ENCODE peak calls at places on chromosomes 4 and X, in ten cellular contexts. C is caudate nucleus; R is stimulated activated naive CD8-positive, alpha-beta T cell treated with anti-CD3 and anti-CD28 coated beads, Interleukin-15, Interleukin-2, amounts not matched to agents 100 U/mL and 50 U/mL, for 24 hours; A is T-helper 17 cell; V is stimulated activated CD4-positive, alpha-beta T cell treated with anti-CD3 and anti-CD28 coated beads, Interleukin-12 subunit alpha, Interleukin-12 subunit beta, amount 100 ng/mL, for 4 hours; J is fibroblast of villous mesenchyme; E is lower leg skin; Y is AG20443; S is posterior cingulate gyrus; T is AG08396. K is an unnamed sample.

GRCh38 chr4:48033825-48034413 is 17.3 kb downstream of the NIPAL1 start:
- DNase-seq in V (peak; percentile 64), Y (no peak), J (peak; percentile 17), T (no peak), R (peak; percentile 72), C (no peak), E (no peak), S (no peak), A (peak; percentile 47), K (peak; percentile 55)

GRCh38 chrX:112865464-112866025 is 24.9 kb upstream of the AMOT start:
- DNase-seq in V (no peak), E (no peak), S (no peak), A (no peak), Y (no peak), J (no peak), R (no peak), T (no peak), C (no peak), K (no peak)

GRCh38 chr4:77821775-77822174 is 2.6 kb upstream of the CNOT6L start:
- DNase-seq in S (no peak), C (no peak), E (no peak), A (no peak), R (peak; percentile 25), T (no peak), V (peak; percentile 15), Y (no peak), J (no peak), K (no peak)

GRCh38 chrX:31071262-31071661 is 579 bp downstream of the FTHL17 start:
- DNase-seq in A (no peak), Y (no peak), T (no peak), J (no peak), C (no peak), E (no peak), R (no peak), S (no peak), V (no peak), K (no peak)

GRCh38 chr4:182944484-182945227 is 27.5 kb upstream of the DCTD start:
- DNase-seq in R (no peak), T (no peak), E (no peak), V (no peak), S (no peak), J (no peak), Y (no peak), C (no peak), A (no peak), K (no peak)

GRCh38 chrX:1274786-1275185 is 6.2 kb downstream of the CSF2RA start:
- DNase-seq in T (no peak), E (no peak), S (no peak), R (no peak), A (no peak), V (no peak), Y (no peak), C (no peak), J (no peak), K (no peak)

GRCh38 chrX:105460366-105460765 is 239.9 kb upstream of the TEX13A start:
- DNase-seq in J (peak; percentile 43), A (no peak), E (no peak), C (no peak), V (no peak), R (no peak), S (no peak), T (no peak), Y (no peak), K (no peak)

GRCh38 chr4:143346208-143346607 is 9.5 kb downstream of the GAB1 start:
- DNase-seq in E (peak; percentile 32), A (no peak), C (no peak), R (no peak), J (no peak), Y (no peak), T (no peak), V (no peak), S (no peak), K (no peak)

GRCh38 chrX:68698955-68699354 is 51.5 kb downstream of the STARD8 start:
- DNase-seq in A (no peak), E (no peak), R (no peak), Y (no peak), V (no peak), S (no peak), T (no peak), J (no peak), C (no peak), K (no peak)

GRCh38 chr4:181959121-181959520 is 284.1 kb upstream of the TENM3 start:
- DNase-seq in R (no peak), Y (peak; percentile 47), E (no peak), T (peak; percentile 53), V (no peak), J (peak; percentile 34), A (no peak), S (no peak), C (no peak), K (no peak)

GRCh38 chr4:54176202-54176601 is 52.9 kb upstream of the PDGFRA start:
- DNase-seq in R (no peak), A (no peak), V (no peak), Y (no peak), C (no peak), S (no peak), J (no peak), T (no peak), E (no peak), K (no peak)

GRCh38 chr4:35182451-35182850 is 1061.9 kb downstream of the ARAP2 start:
- DNase-seq in S (no peak), A (no peak), J (no peak), T (no peak), Y (no peak), E (no peak), R (no peak), V (no peak), C (no peak), K (no peak)

GRCh38 chr4:178462710-178463109 is 1020.5 kb upstream of the AGA start:
- DNase-seq in T (no peak), J (no peak), A (no peak), R (no peak), E (no peak), V (no peak), C (no peak), Y (no peak), S (no peak), K (no peak)

GRCh38 chrX:112826020-112826419 is 14.6 kb downstream of the AMOT start:
- DNase-seq in R (no peak), T (no peak), S (no peak), C (no peak), V (no peak), J (peak; percentile 20), Y (no peak), A (no peak), E (no peak), K (no peak)

GRCh38 chr4:185134176-185134869 is 8.7 kb upstream of the SLC25A4 start:
- DNase-seq in E (no peak), T (peak; percentile 76), C (no peak), R (no peak), A (no peak), V (no peak), Y (peak; percentile 65), J (peak; percentile 63), S (no peak), K (no peak)

GRCh38 chr4:143514432-143514831 is 930 bp downstream of the SMARCA5 start:
- DNase-seq in C (peak; percentile 29), T (peak; percentile 43), E (peak; percentile 25), A (no peak), J (peak; percentile 67), R (peak; percentile 19), S (peak; percentile 58), V (peak; percentile 3), Y (peak; percentile 62), K (peak; percentile 47)

GRCh38 chr4:47217884-47218283 is 186.5 kb downstream of the GABRB1 start:
- DNase-seq in S (no peak), V (no peak), T (no peak), A (no peak), R (no peak), E (no peak), Y (no peak), J (no peak), C (no peak), K (no peak)

GRCh38 chr4:124290678-124291077 is 421.9 kb downstream of the ANKRD50 start:
- DNase-seq in S (no peak), E (no peak), V (no peak), A (no peak), T (no peak), C (no peak), R (no peak), J (no peak), Y (no peak), K (no peak)

GRCh38 chr4:113394730-113395530 is 345.5 kb downstream of the ANK2 start:
- DNase-seq in Y (peak; percentile 66), R (peak; percentile 39), E (peak; percentile 63), J (peak; percentile 87), C (no peak), S (peak; percentile 50), T (peak; percentile 38), A (peak; percentile 31), V (no peak), K (peak; percentile 34)

GRCh38 chr4:122854444-122854843 is 27.8 kb downstream of the FGF2 start:
- DNase-seq in S (no peak), T (no peak), R (no peak), V (no peak), C (no peak), E (no peak), A (no peak), J (no peak), Y (peak; percentile 26), K (no peak)

GRCh38 chr4:98448923-98449322 is 187.7 kb downstream of the RAP1GDS1 start:
- DNase-seq in T (no peak), J (peak; percentile 60), A (no peak), C (no peak), E (no peak), V (no peak), R (no peak), S (no peak), Y (no peak), K (peak; percentile 8)

GRCh38 chr4:140641789-140642439 is 73.2 kb upstream of the UCP1 start:
- DNase-seq in R (no peak), C (no peak), V (no peak), Y (no peak), T (peak; percentile 73), J (no peak), A (no peak), S (no peak), E (no peak), K (no peak)

GRCh38 chrX:87525771-87526229 is 8.2 kb downstream of the KLHL4 start:
- DNase-seq in C (no peak), J (peak; percentile 69), V (no peak), A (no peak), T (no peak), Y (no peak), E (no peak), S (no peak), R (no peak), K (no peak)

GRCh38 chr4:6116696-6117285 is 83.6 kb downstream of the JAKMIP1 start:
- DNase-seq in Y (no peak), A (no peak), S (no peak), J (no peak), C (no peak), V (no peak), R (no peak), T (no peak), E (no peak), K (no peak)

GRCh38 chrX:51852621-51853020 is 40.8 kb upstream of the MAGED1 start:
- DNase-seq in T (no peak), J (no peak), S (no peak), Y (no peak), C (no peak), V (no peak), A (no peak), R (no peak), E (no peak), K (no peak)

GRCh38 chr4:72569719-72570235 is 756 bp upstream of the ADAMTS3 start:
- DNase-seq in Y (peak; percentile 13), R (no peak), V (no peak), C (no peak), J (peak; percentile 6), T (no peak), E (no peak), S (no peak), A (no peak), K (no peak)

GRCh38 chr4:54661686-54662085 is 3.9 kb downstream of the KIT start:
- DNase-seq in Y (peak; percentile 82), S (no peak), T (peak; percentile 76), J (peak; percentile 82), R (no peak), A (no peak), V (no peak), C (no peak), E (no peak), K (no peak)

GRCh38 chrX:113512700-113513395 is 672.2 kb upstream of the AMOT start:
- DNase-seq in R (no peak), S (no peak), J (peak; percentile 67), C (no peak), T (peak; percentile 18), A (no peak), Y (peak; percentile 35), V (no peak), E (no peak), K (no peak)